ENCODE peak calls at places on chromosomes 3 and 15, in ten cellular contexts. I is fibroblast of pulmonary artery, G is astrocyte of the cerebellum, C is SK-N-SH, U is stomach, A is Panc1, H is WTC11, W is NB4, E is GM10248, X is AG09309. V is an unnamed sample.

GRCh38 chr3:156516951-156517350 is 38.0 kb downstream of the SSR3 start:
- DNase-seq in G (no peak), U (no peak), I (no peak), C (no peak), A (no peak), E (no peak), W (no peak), H (no peak), X (no peak), V (no peak)

GRCh38 chr3:195543642-195544536 is 764 bp upstream of the PPP1R2 start:
- DNase-seq in A (no peak), G (no peak), U (no peak), E (no peak), C (no peak), I (no peak), H (peak), X (no peak), W (no peak), V (no peak)

GRCh38 chr3:100561459-100562158 is 47.8 kb upstream of the ADGRG7 start:
- DNase-seq in X (peak), W (no peak), H (peak), I (peak), G (peak), A (no peak), C (no peak), U (no peak), E (no peak), V (peak)

GRCh38 chr3:133548090-133548489 is 25.4 kb upstream of the CDV3 start:
- DNase-seq in X (no peak), G (no peak), U (no peak), H (no peak), A (no peak), I (peak), C (no peak), E (no peak), W (no peak), V (no peak)

GRCh38 chr3:169348276-169348675 is 315.2 kb downstream of the MECOM start:
- DNase-seq in H (no peak), G (no peak), C (no peak), A (no peak), E (no peak), X (no peak), I (no peak), W (no peak), U (no peak), V (no peak)

GRCh38 chr3:171186383-171186782 is 159.9 kb upstream of the SLC2A2 start:
- DNase-seq in U (no peak), H (no peak), C (no peak), X (no peak), E (no peak), W (no peak), G (no peak), I (no peak), A (no peak), V (no peak)

GRCh38 chr15:66578286-66578875 is 12.6 kb upstream of the LCTL start:
- DNase-seq in A (no peak), G (no peak), W (peak), U (no peak), I (peak), H (no peak), E (no peak), C (no peak), X (no peak), V (peak)

GRCh38 chr15:57015897-57016296 is 97.5 kb downstream of the TCF12 start:
- DNase-seq in G (no peak), U (no peak), W (no peak), A (no peak), X (no peak), H (no peak), I (no peak), C (no peak), E (no peak), V (no peak)

GRCh38 chr15:80418892-80419537 is 14.8 kb downstream of the ARNT2 start:
- DNase-seq in W (peak), G (no peak), A (no peak), X (peak), E (peak), I (peak), H (no peak), C (peak), U (no peak), V (peak)

GRCh38 chr3:120103276-120103675 is 9.0 kb upstream of the GSK3B start:
- DNase-seq in H (no peak), W (no peak), C (no peak), I (no peak), E (no peak), X (no peak), U (no peak), G (no peak), A (no peak), V (no peak)

GRCh38 chr3:53677406-53677805 is 168.8 kb downstream of the CHDH start:
- DNase-seq in W (peak), E (no peak), X (no peak), I (no peak), C (peak), G (no peak), U (no peak), H (no peak), A (no peak), V (no peak)

GRCh38 chr15:73127302-73127936 is 75.2 kb downstream of the NEO1 start:
- DNase-seq in H (peak), W (peak), C (peak), X (no peak), E (peak), G (peak), A (peak), I (peak), U (no peak), V (no peak)

GRCh38 chr15:60406513-60407124 is 8.8 kb upstream of the ANXA2 start:
- DNase-seq in H (no peak), W (no peak), I (no peak), C (no peak), E (no peak), U (no peak), X (no peak), G (no peak), A (no peak), V (no peak)

GRCh38 chr3:58706395-58706794 is 39.8 kb upstream of the FAM3D start:
- DNase-seq in I (no peak), H (no peak), X (no peak), G (no peak), W (no peak), E (no peak), U (no peak), A (no peak), C (no peak), V (no peak)

GRCh38 chr3:140432176-140432753 is 245.6 kb upstream of the TRIM42 start:
- DNase-seq in U (no peak), I (no peak), H (no peak), W (no peak), X (no peak), E (no peak), A (no peak), G (no peak), C (peak), V (no peak)

GRCh38 chr3:149342413-149343340 is 9.2 kb upstream of the TM4SF18 start:
- DNase-seq in U (no peak), C (no peak), G (peak), E (no peak), W (peak), H (no peak), I (peak), X (peak), A (no peak), V (peak)

GRCh38 chr3:173255555-173255954 is 114.5 kb upstream of the SPATA16 start:
- DNase-seq in U (no peak), E (no peak), C (no peak), X (no peak), I (no peak), G (no peak), W (no peak), A (no peak), H (no peak), V (no peak)

GRCh38 chr15:65305144-65305758 is 774 bp downstream of the RNU5B-1 start:
- DNase-seq in C (peak), I (no peak), E (no peak), X (no peak), W (no peak), G (no peak), U (no peak), A (no peak), H (no peak), V (no peak)

GRCh38 chr15:59691194-59691805 is 2.2 kb upstream of the BNIP2 start:
- DNase-seq in A (no peak), W (peak), H (no peak), I (peak), E (peak), U (peak), X (no peak), G (peak), C (peak), V (no peak)

GRCh38 chr15:46304320-46304719 is 669.5 kb downstream of the SQOR start:
- DNase-seq in G (no peak), H (peak), E (no peak), A (no peak), U (no peak), I (peak), W (peak), C (peak), X (no peak), V (no peak)

GRCh38 chr15:36407647-36408046 is 171.8 kb upstream of the CDIN1 start:
- DNase-seq in H (no peak), W (no peak), U (no peak), A (no peak), I (peak), C (no peak), X (peak), E (no peak), G (peak), V (peak)

GRCh38 chr3:62167566-62168262 is 205.6 kb downstream of the FEZF2 start:
- DNase-seq in H (no peak), C (no peak), G (no peak), A (no peak), X (peak), W (no peak), E (no peak), I (no peak), U (no peak), V (no peak)

GRCh38 chr15:91881551-91882297 is 28.2 kb downstream of the SLCO3A1 start:
- DNase-seq in E (no peak), H (no peak), U (no peak), W (no peak), G (no peak), C (no peak), I (no peak), X (no peak), A (no peak), V (no peak)

GRCh38 chr3:189941125-189941524 is 179.6 kb downstream of the P3H2 start:
- DNase-seq in U (peak), X (no peak), I (no peak), C (no peak), G (no peak), A (no peak), W (no peak), E (no peak), H (no peak), V (no peak)

GRCh38 chr3:29465836-29466235 is 185.0 kb downstream of the RBMS3 start:
- DNase-seq in U (no peak), H (no peak), C (peak), A (no peak), W (no peak), I (peak), E (no peak), X (peak), G (peak), V (peak)

GRCh38 chr15:41323611-41324010 is 8.8 kb downstream of the OIP5 start:
- DNase-seq in E (peak), H (no peak), W (no peak), U (no peak), C (no peak), A (no peak), I (no peak), X (no peak), G (no peak), V (no peak)

GRCh38 chr15:45169608-45170480 is 17.9 kb downstream of the SHF start:
- DNase-seq in I (no peak), U (no peak), E (no peak), C (peak), A (no peak), G (no peak), X (no peak), W (peak), H (no peak), V (no peak)

GRCh38 chr15:27465213-27465612 is 494.2 kb downstream of the GABRG3 start:
- DNase-seq in U (no peak), C (no peak), H (no peak), A (no peak), X (no peak), W (no peak), G (no peak), E (no peak), I (no peak), V (no peak)

GRCh38 chr3:8518138-8518537 is 16.5 kb downstream of the LMCD1 start:
- DNase-seq in G (no peak), X (no peak), W (no peak), H (no peak), C (no peak), U (no peak), A (no peak), E (no peak), I (peak), V (no peak)

GRCh38 chr3:14451844-14452533 is 49.6 kb downstream of the SLC6A6 start:
- DNase-seq in W (no peak), H (no peak), G (peak), A (no peak), X (peak), I (peak), U (peak), C (no peak), E (no peak), V (peak)

GRCh38 chr3:64229903-64230302 is 4.6 kb upstream of the PRICKLE2 start:
- DNase-seq in X (no peak), U (no peak), G (no peak), W (no peak), A (no peak), C (no peak), H (no peak), E (no peak), I (no peak), V (no peak)

GRCh38 chr3:167814441-167814951 is 79.0 kb downstream of the SERPINI1 start:
- DNase-seq in I (peak), H (no peak), G (peak), W (no peak), U (peak), A (no peak), C (peak), E (no peak), X (peak), V (no peak)

GRCh38 chr3:105793040-105793439 is 75.8 kb downstream of the CBLB start:
- DNase-seq in G (no peak), U (no peak), A (no peak), W (no peak), C (no peak), X (no peak), I (peak), E (no peak), H (no peak), V (no peak)

GRCh38 chr3:110423276-110423675 is 648.3 kb upstream of the NECTIN3 start:
- DNase-seq in C (no peak), E (no peak), I (no peak), G (no peak), X (no peak), W (no peak), H (no peak), U (no peak), A (no peak), V (no peak)

GRCh38 chr3:75906555-75907112 is 121.3 kb upstream of the ZNF717 start:
- DNase-seq in W (no peak), H (peak), G (peak), X (peak), I (peak), C (peak), U (no peak), E (no peak), A (no peak), V (peak)

GRCh38 chr3:64489361-64490044 is 198.3 kb downstream of the ADAMTS9 start:
- DNase-seq in A (no peak), H (peak), I (no peak), W (no peak), U (peak), G (no peak), E (no peak), C (no peak), X (no peak), V (no peak)

GRCh38 chr3:129602730-129603560 is 3.5 kb downstream of the PLXND1 start:
- DNase-seq in G (peak), W (peak), I (peak), C (no peak), X (peak), E (no peak), H (peak), U (no peak), A (no peak), V (peak)

GRCh38 chr15:99961011-99961441 is 227.8 kb upstream of the LYSMD4 start:
- DNase-seq in A (no peak), G (no peak), E (peak), H (peak), W (peak), C (no peak), U (no peak), I (peak), X (no peak), V (no peak)

GRCh38 chr15:68816795-68817303 is 3.8 kb downstream of the ANP32A start:
- DNase-seq in W (peak), U (no peak), I (peak), G (no peak), C (no peak), H (no peak), X (no peak), A (no peak), E (no peak), V (no peak)

GRCh38 chr15:68819451-68820204 is 1.1 kb downstream of the ANP32A start:
- DNase-seq in E (no peak), A (no peak), G (no peak), I (peak), C (peak), U (peak), W (peak), H (peak), X (no peak), V (no peak)

GRCh38 chr15:68818671-68819450 is 1.8 kb downstream of the ANP32A start:
- DNase-seq in A (no peak), E (peak), H (peak), W (peak), I (peak), X (no peak), C (peak), G (no peak), U (peak), V (no peak)

GRCh38 chr15:68817304-68818087 is 3.2 kb downstream of the ANP32A start:
- DNase-seq in X (no peak), C (peak), G (no peak), H (peak), W (peak), A (no peak), I (peak), E (peak), U (peak), V (no peak)

GRCh38 chr15:68818088-68818670 is 2.5 kb downstream of the ANP32A start:
- DNase-seq in X (no peak), U (peak), E (peak), A (no peak), H (peak), I (peak), G (no peak), W (peak), C (peak), V (no peak)
- TF ChIP-seq CTCF in X (no peak), U (no peak), E (no peak), A (no peak), H (no peak), I (no peak), G (no peak), W (no peak), C (no peak), V (no peak)

DNA sequence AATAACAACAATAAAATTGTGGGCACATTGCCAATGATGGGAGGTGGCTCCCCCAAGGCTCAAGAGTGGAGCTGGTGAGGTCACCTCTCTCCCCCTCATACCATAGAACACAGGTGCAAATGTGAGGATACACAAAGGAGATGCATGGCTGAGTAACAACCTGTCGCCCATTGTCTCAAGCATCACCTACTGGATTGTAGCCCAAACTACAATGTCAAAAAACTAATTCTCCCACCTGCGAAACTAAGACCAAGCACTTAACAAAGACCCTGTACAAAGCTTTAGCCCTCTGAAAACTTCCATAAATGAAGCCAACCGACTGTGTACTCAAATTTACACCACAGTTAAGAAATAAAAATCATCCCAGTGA is 50.4 kb upstream of the IGSF11 start:
- DNase-seq in W (no peak), I (no peak), A (no peak), E (no peak), U (no peak), C (no peak), X (no peak), H (no peak), G (no peak), V (no peak)
- TF ChIP-seq CTCF in W (no peak), I (no peak), A (peak), E (no peak), U (no peak), C (no peak), X (no peak), H (peak), G (no peak), V (no peak)

GRCh38 chr3:18559323-18559972 is 134.3 kb upstream of the SATB1 start:
- DNase-seq in U (peak), E (peak), C (peak), A (peak), G (peak), W (peak), I (peak), X (peak), H (peak), V (no peak)
- TF ChIP-seq CTCF in U (no peak), E (peak), C (peak), A (peak), G (peak), W (peak), I (peak), X (peak), H (peak), V (peak)

GRCh38 chr3:57112206-57112605 is 51.7 kb downstream of the SPATA12 start:
- DNase-seq in X (no peak), I (peak), C (peak), W (peak), H (peak), U (no peak), A (no peak), G (no peak), E (peak), V (no peak)
- TF ChIP-seq CTCF in X (peak), I (peak), C (peak), W (no peak), H (no peak), U (no peak), A (peak), G (peak), E (peak), V (peak)

DNA sequence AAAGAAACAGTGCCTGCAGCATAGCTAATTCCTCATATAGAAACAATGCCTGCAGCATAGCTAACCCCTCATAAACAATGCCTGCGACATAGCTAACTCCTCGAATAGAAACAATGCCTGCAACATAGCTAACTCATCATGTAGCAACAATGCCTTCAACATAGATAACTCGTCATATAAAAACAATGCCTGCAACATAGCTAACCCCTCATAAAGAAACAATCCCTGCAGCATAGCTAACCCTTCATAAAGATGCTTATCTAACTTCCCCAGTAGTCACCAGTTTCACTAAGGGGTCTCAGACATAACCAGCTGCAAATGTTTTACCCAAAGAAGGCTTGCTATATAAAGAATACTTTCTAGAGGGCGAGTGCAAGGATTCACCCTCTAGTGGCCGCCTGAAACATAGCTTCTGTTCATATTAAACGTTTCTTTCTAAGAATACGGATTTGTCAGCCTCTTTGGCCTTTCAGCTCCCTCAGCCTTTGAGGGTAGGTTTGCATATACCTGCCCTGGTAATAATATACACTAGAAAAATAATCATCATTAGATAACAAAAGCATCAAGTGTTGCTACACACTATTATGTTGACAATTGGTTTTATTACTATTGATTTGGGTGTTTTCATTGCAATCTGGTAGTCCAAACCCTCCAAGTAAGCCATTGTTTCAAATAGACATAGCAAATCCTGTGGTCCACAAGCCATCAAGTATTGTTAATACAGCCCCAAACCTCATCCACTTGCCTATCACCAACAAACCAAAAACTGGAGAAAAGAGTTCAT is 44.4 kb upstream of the FAN1 start:
- DNase-seq in H (no peak), X (peak), A (peak), I (peak), G (no peak), U (no peak), W (peak), E (peak), C (peak), V (peak)
- TF ChIP-seq CTCF in H (peak), X (peak), A (peak), I (peak), G (peak), U (no peak), W (peak), E (peak), C (peak), V (peak)